ENCODE peak calls at places on chromosomes 13 and 19, in nine cellular contexts. X, V, R, N, K, G, W, O and I are unnamed samples.

GRCh38 chr13:106047859-106048258 is 487.6 kb downstream of the EFNB2 start:
- DNase-seq in X (no peak), V (no peak), R (no peak), N (no peak), K (no peak), G (no peak), W (no peak), O (no peak), I (no peak)

GRCh38 chr13:85816413-85816812 is 17.2 kb upstream of the SLITRK6 start:
- DNase-seq in X (no peak), V (no peak), R (no peak), N (no peak), K (no peak), G (no peak), W (no peak), O (no peak), I (no peak)

GRCh38 chr13:80215368-80215767 is 125.6 kb downstream of the SPRY2 start:
- DNase-seq in X (no peak), V (no peak), R (no peak), N (no peak), K (no peak), G (no peak), W (peak; percentile 35), O (no peak), I (no peak)

GRCh38 chr19:18408053-18408476 is 10.6 kb upstream of the LRRC25 start:
- DNase-seq in X (no peak), V (no peak), R (no peak), N (peak; percentile 38), K (no peak), G (no peak), W (no peak), O (peak; percentile 89), I (peak; percentile 52)

GRCh38 chr13:114339779-114340534 is 25.7 kb downstream of the CHAMP1 start:
- DNase-seq in X (no peak), V (peak; percentile 79), R (no peak), N (peak; percentile 23), K (no peak), G (no peak), W (peak; percentile 28), O (no peak), I (peak; percentile 20)

GRCh38 chr19:8610041-8610927 is at the start of gene ADAMTS10:
- DNase-seq in X (peak; percentile 41), V (peak; percentile 51), R (no peak), N (no peak), K (peak; percentile 61), G (peak; percentile 47), W (no peak), O (no peak), I (no peak)

GRCh38 chr19:53873451-53874383 is 6.0 kb downstream of the MYADM start:
- DNase-seq in X (no peak), V (peak; percentile 42), R (no peak), N (no peak), K (no peak), G (no peak), W (no peak), O (no peak), I (peak; percentile 12)

GRCh38 chr13:30108913-30109237 is 198.5 kb downstream of the KATNAL1 start:
- DNase-seq in X (no peak), V (no peak), R (no peak), N (no peak), K (no peak), G (no peak), W (no peak), O (no peak), I (peak; percentile 79)

GRCh38 chr19:8323781-8324185 is 2.5 kb downstream of the RPS28 start:
- DNase-seq in X (no peak), V (no peak), R (no peak), N (no peak), K (no peak), G (no peak), W (no peak), O (no peak), I (no peak)

GRCh38 chr19:42252365-42253244 is 2.3 kb downstream of the ERF start:
- DNase-seq in X (no peak), V (no peak), R (no peak), N (peak; percentile 65), K (no peak), G (no peak), W (no peak), O (no peak), I (peak; percentile 48)

GRCh38 chr19:28887920-28888618 is 324.9 kb downstream of the UQCRFS1 start:
- DNase-seq in X (no peak), V (no peak), R (peak; percentile 77), N (no peak), K (no peak), G (no peak), W (no peak), O (no peak), I (no peak)

GRCh38 chr13:37476874-37477273 is 121.7 kb downstream of the POSTN start:
- DNase-seq in X (no peak), V (no peak), R (no peak), N (no peak), K (peak; percentile 19), G (no peak), W (no peak), O (no peak), I (no peak)

GRCh38 chr19:13212759-13213330 is 62.6 kb downstream of the IER2 start:
- DNase-seq in X (peak; percentile 78), V (peak; percentile 55), R (no peak), N (peak; percentile 76), K (peak; percentile 64), G (peak; percentile 57), W (no peak), O (peak; percentile 47), I (peak; percentile 53)

GRCh38 chr13:95709101-95709500 is 32.2 kb downstream of the DNAJC3 start:
- DNase-seq in X (no peak), V (no peak), R (no peak), N (no peak), K (no peak), G (no peak), W (no peak), O (no peak), I (no peak)

GRCh38 chr13:29595380-29596063 is at the start of gene SLC7A1:
- DNase-seq in X (peak; percentile 87), V (peak; percentile 86), R (peak; percentile 70), N (peak; percentile 70), K (peak; percentile 85), G (peak; percentile 80), W (peak; percentile 52), O (peak; percentile 80), I (peak; percentile 84)

GRCh38 chr19:18846862-18847515 is 15.2 kb downstream of the UPF1 start:
- DNase-seq in X (peak; percentile 56), V (peak; percentile 47), R (peak; percentile 67), N (peak; percentile 90), K (peak; percentile 89), G (peak; percentile 83), W (peak; percentile 67), O (no peak), I (peak; percentile 65)

GRCh38 chr13:41649659-41650058 is 192.3 kb downstream of the RGCC start:
- DNase-seq in X (no peak), V (no peak), R (no peak), N (no peak), K (no peak), G (no peak), W (no peak), O (no peak), I (no peak)

GRCh38 chr13:54185101-54185500 is 1156.5 kb downstream of the OLFM4 start:
- DNase-seq in X (no peak), V (no peak), R (no peak), N (no peak), K (no peak), G (no peak), W (no peak), O (no peak), I (no peak)

GRCh38 chr13:73625562-73626339 is 508.5 kb downstream of the KLF12 start:
- DNase-seq in X (no peak), V (peak; percentile 29), R (no peak), N (no peak), K (no peak), G (no peak), W (no peak), O (no peak), I (no peak)

GRCh38 chr13:51370811-51371210 is 31.3 kb downstream of the SERPINE3 start:
- DNase-seq in X (no peak), V (no peak), R (no peak), N (no peak), K (no peak), G (no peak), W (no peak), O (no peak), I (no peak)

GRCh38 chr13:38167164-38167822 is 182.4 kb upstream of the UFM1 start:
- DNase-seq in X (no peak), V (no peak), R (no peak), N (no peak), K (no peak), G (no peak), W (no peak), O (no peak), I (no peak)

GRCh38 chr19:21135433-21135832 is 6.4 kb upstream of the ZNF431 start:
- DNase-seq in X (no peak), V (no peak), R (no peak), N (no peak), K (no peak), G (no peak), W (no peak), O (no peak), I (no peak)

GRCh38 chr13:48334534-48335127 is 31.1 kb downstream of the RB1 start:
- DNase-seq in X (no peak), V (peak; percentile 43), R (no peak), N (peak; percentile 62), K (no peak), G (no peak), W (peak; percentile 7), O (no peak), I (no peak)

GRCh38 chr13:26050568-26051230 is 1.1 kb downstream of the SHISA2 start:
- DNase-seq in X (peak; percentile 33), V (no peak), R (peak; percentile 52), N (no peak), K (peak; percentile 89), G (peak; percentile 42), W (no peak), O (no peak), I (no peak)

GRCh38 chr13:29594710-29595379 is 643 bp downstream of the SLC7A1 start:
- DNase-seq in X (peak; percentile 76), V (peak; percentile 55), R (peak; percentile 37), N (peak; percentile 40), K (peak; percentile 63), G (peak; percentile 80), W (no peak), O (peak; percentile 66), I (peak; percentile 37)

GRCh38 chr19:6739390-6739883 is at the start of gene TRIP10:
- DNase-seq in X (peak; percentile 81), V (peak; percentile 73), R (peak; percentile 62), N (peak; percentile 67), K (peak; percentile 83), G (peak; percentile 89), W (peak; percentile 39), O (peak; percentile 69), I (peak; percentile 72)

GRCh38 chr13:87089391-87089790 is 581.8 kb upstream of the SLITRK5 start:
- DNase-seq in X (no peak), V (no peak), R (no peak), N (no peak), K (no peak), G (no peak), W (peak; percentile 25), O (no peak), I (no peak)